ENCODE peak calls at places on chromosomes 16 and 17, in four cellular contexts. G is H1, N is HepG2, K is GM12878. O is an unnamed sample.

GRCh38 chr17:42766124-42766523 is 5.1 kb downstream of the RAMP2 start:
- DNase-seq in G (no peak), N (peak), K (no peak), O (no peak)

GRCh38 chr16:81693467-81694303 is 85.4 kb upstream of the PLCG2 start:
- DNase-seq in G (no peak), N (no peak), K (no peak), O (no peak)

GRCh38 chr16:50311134-50311528 is 44.8 kb downstream of the ADCY7 start:
- DNase-seq in G (no peak), N (no peak), K (no peak), O (no peak)

GRCh38 chr16:79430129-79430789 is 170.3 kb downstream of the MAF start:
- DNase-seq in G (no peak), N (no peak), K (no peak), O (no peak)

GRCh38 chr16:85025781-85026653 is 1.6 kb upstream of the KIAA0513 start:
- DNase-seq in G (no peak), N (no peak), K (no peak), O (no peak)

GRCh38 chr17:77727216-77727615 is 231.3 kb upstream of the TNRC6C start:
- DNase-seq in G (peak), N (no peak), K (no peak), O (no peak)

GRCh38 chr16:89402962-89403361 is 87.4 kb downstream of the ANKRD11 start:
- DNase-seq in G (no peak), N (no peak), K (no peak), O (no peak)

GRCh38 chr16:88686062-88686438 is 257 bp downstream of the SNAI3 start:
- DNase-seq in G (no peak), N (no peak), K (no peak), O (no peak)

GRCh38 chr17:36837616-36838272 is 99.5 kb upstream of the LHX1 start:
- DNase-seq in G (no peak), N (no peak), K (no peak), O (no peak)

GRCh38 chr17:50905460-50905803 is 39.3 kb upstream of the TOB1 start:
- DNase-seq in G (no peak), N (peak), K (no peak), O (no peak)

GRCh38 chr16:67539271-67539670 is 10.6 kb downstream of the RIPOR1 start:
- DNase-seq in G (no peak), N (no peak), K (no peak), O (no peak)

GRCh38 chr16:50040710-50041109 is 15.7 kb downstream of the CNEP1R1 start:
- DNase-seq in G (no peak), N (no peak), K (no peak), O (no peak)

GRCh38 chr16:53480394-53480793 is 22.6 kb downstream of the AKTIP start:
- DNase-seq in G (no peak), N (no peak), K (no peak), O (no peak)

GRCh38 chr16:53486230-53486629 is 16.8 kb downstream of the AKTIP start:
- DNase-seq in G (no peak), N (no peak), K (no peak), O (no peak)

GRCh38 chr16:53478965-53479364 is 24.0 kb downstream of the AKTIP start:
- DNase-seq in G (no peak), N (no peak), K (no peak), O (no peak)

GRCh38 chr16:53484542-53484941 is 18.5 kb downstream of the AKTIP start:
- DNase-seq in G (no peak), N (no peak), K (no peak), O (no peak)

GRCh38 chr16:53482123-53482522 is 20.9 kb downstream of the AKTIP start:
- DNase-seq in G (no peak), N (no peak), K (no peak), O (no peak)
- TF ChIP-seq SUZ12 in G (no peak), N (no peak), K (no peak), O (no peak)

DNA sequence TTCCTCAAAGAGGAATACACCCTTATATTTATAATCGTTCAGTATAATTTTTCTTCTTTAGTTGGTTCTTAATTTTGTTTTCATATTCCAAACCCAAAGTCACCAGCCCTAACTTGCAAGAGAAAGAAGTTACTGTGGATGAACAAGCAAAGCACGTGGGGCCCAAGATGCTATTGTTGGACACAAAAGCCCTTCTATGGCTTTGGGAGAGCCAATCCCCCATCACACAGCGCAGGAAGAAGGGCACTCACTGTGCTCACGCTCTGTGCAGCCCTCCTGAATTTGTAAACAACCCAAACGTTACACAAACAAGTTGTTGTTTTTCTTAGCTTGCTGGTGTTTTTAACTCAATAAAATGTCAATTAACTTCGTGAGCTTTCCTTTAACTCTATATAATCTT is 22.5 kb downstream of the SPPL2C start:
- DNase-seq in G (no peak), N (no peak), K (no peak), O (no peak)
- TF ChIP-seq SUZ12 in G (no peak), N (no peak), K (no peak), O (no peak)

GRCh38 chr17:1460233-1460632 is 4.2 kb upstream of the CRK start:
- DNase-seq in G (no peak), N (peak), K (no peak), O (no peak)
- TF ChIP-seq SUZ12 in G (no peak), N (no peak), K (no peak), O (no peak)

GRCh38 chr16:2033057-2033911 is 6.6 kb downstream of the NHERF2 start:
- DNase-seq in G (peak), N (peak), K (no peak), O (no peak)
- TF ChIP-seq SUZ12 in G (no peak), N (no peak), K (no peak), O (no peak)

GRCh38 chr16:23668873-23669272 is 9.8 kb upstream of the PLK1 start:
- DNase-seq in G (no peak), N (no peak), K (no peak), O (no peak)

GRCh38 chr16:23663918-23664317 is 14.8 kb upstream of the PLK1 start:
- DNase-seq in G (no peak), N (no peak), K (no peak), O (no peak)

GRCh38 chr16:23670137-23670776 is 8.4 kb upstream of the PLK1 start:
- DNase-seq in G (no peak), N (no peak), K (peak), O (no peak)

GRCh38 chr16:23666919-23667659 is 11.6 kb upstream of the PLK1 start:
- DNase-seq in G (no peak), N (no peak), K (no peak), O (no peak)

DNA sequence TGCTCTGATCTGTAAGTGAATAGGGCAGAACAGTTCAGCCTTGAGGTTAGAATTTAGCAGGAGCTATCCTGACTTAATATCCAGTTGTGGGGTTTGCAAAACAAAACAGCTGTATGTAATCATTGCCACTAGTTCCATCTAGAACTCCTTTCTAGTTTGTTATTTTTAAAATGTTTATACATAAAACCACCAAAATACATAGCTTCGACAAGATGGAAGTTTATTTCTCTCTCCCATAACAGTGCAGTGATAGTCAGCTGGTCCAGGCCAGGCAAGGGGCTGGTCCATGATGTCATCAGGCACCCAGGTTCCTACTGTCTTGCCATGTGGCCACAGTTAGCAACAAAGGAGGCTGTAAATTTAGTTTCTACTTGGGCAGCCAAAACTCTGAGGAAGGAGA is 10.5 kb upstream of the PLK1 start:
- DNase-seq in G (no peak), N (no peak), K (no peak), O (no peak)
- TF ChIP-seq SUZ12 in G (no peak), N (no peak), K (no peak), O (no peak)

GRCh38 chr16:7689234-7689633 is 356.6 kb downstream of the RBFOX1 start:
- DNase-seq in G (no peak), N (no peak), K (no peak), O (no peak)
- TF ChIP-seq SUZ12 in G (no peak), N (no peak), K (no peak), O (no peak)

O was measured in NT2/D1.